ENCODE peak calls at places on chromosomes 6 and 20, in ten cellular contexts. M is A549, C is Peyer's patch, R is suprapubic skin, G is ovary, W is sigmoid colon, E is lower leg skin, Z is body of pancreas, U is upper lobe of left lung, A is transverse colon. F is an unnamed sample.

GRCh38 chr6:152167639-152168603 is 360.4 kb downstream of the ESR1 start:
- DNase-seq in G (no peak), C (no peak), Z (no peak), M (no peak), W (no peak), A (no peak), E (no peak), R (no peak), U (no peak), F (no peak)

GRCh38 chr20:22308934-22309333 is 275.4 kb downstream of the FOXA2 start:
- DNase-seq in Z (no peak), W (no peak), A (no peak), M (no peak), E (no peak), U (no peak), R (no peak), G (no peak), C (no peak), F (no peak)

GRCh38 chr6:57432162-57432561 is 114.7 kb downstream of the PRIM2 start:
- DNase-seq in Z (no peak), A (no peak), W (no peak), R (no peak), G (no peak), C (no peak), M (no peak), U (no peak), E (no peak), F (no peak)

GRCh38 chr6:79307321-79308036 is 73.0 kb upstream of the HMGN3 start:
- DNase-seq in U (no peak), A (no peak), E (no peak), M (no peak), Z (peak; percentile 7), G (no peak), W (no peak), C (no peak), R (no peak), F (no peak)

GRCh38 chr6:121201108-121201507 is 133.2 kb downstream of the TBC1D32 start:
- DNase-seq in A (no peak), Z (no peak), C (no peak), R (no peak), U (no peak), M (no peak), G (no peak), E (no peak), W (no peak), F (no peak)

GRCh38 chr6:2147737-2148448 is 97.5 kb downstream of the GMDS start:
- DNase-seq in M (no peak), W (no peak), C (no peak), Z (no peak), A (no peak), U (no peak), G (no peak), R (no peak), E (no peak), F (no peak)

GRCh38 chr6:63923139-63923739 is 287.6 kb downstream of the PHF3 start:
- DNase-seq in W (no peak), U (no peak), A (no peak), M (peak; percentile 7), E (no peak), R (no peak), Z (no peak), C (no peak), G (no peak), F (no peak)

GRCh38 chr6:113347420-113347819 is 509.7 kb upstream of the MARCKS start:
- DNase-seq in G (no peak), W (no peak), M (no peak), Z (no peak), E (no peak), C (no peak), U (no peak), A (no peak), R (no peak), F (no peak)

GRCh38 chr6:145042559-145042958 is 692.8 kb downstream of the EPM2A start:
- DNase-seq in Z (no peak), A (no peak), R (no peak), C (no peak), E (no peak), M (no peak), U (no peak), G (no peak), W (no peak), F (no peak)
- TF ChIP-seq CTCF in Z (no peak), A (no peak), R (no peak), C (no peak), E (no peak), M (peak; percentile 14), U (no peak), G (no peak), W (no peak), F (no peak)

GRCh38 chr20:20078041-20078440 is 25.7 kb downstream of the CFAP61 start:
- DNase-seq in A (no peak), U (no peak), M (no peak), R (no peak), C (no peak), E (no peak), W (no peak), Z (no peak), G (no peak), F (no peak)
- TF ChIP-seq POLR2A in A (no peak), U (no peak), M (no peak), R (no peak), C (no peak), E (no peak), W (no peak), Z (no peak), G (no peak), F (no peak)

GRCh38 chr6:49653438-49653837 is 16.8 kb upstream of the RHAG start:
- DNase-seq in M (no peak), R (no peak), E (no peak), U (no peak), A (no peak), Z (no peak), G (no peak), C (no peak), W (no peak), F (no peak)

GRCh38 chr6:49646942-49647341 is 10.3 kb upstream of the RHAG start:
- DNase-seq in R (no peak), U (no peak), W (no peak), C (no peak), M (no peak), Z (no peak), G (no peak), E (no peak), A (no peak), F (no peak)

GRCh38 chr6:49651239-49651638 is 14.6 kb upstream of the RHAG start:
- DNase-seq in C (no peak), W (no peak), Z (no peak), A (no peak), R (no peak), M (no peak), U (no peak), G (no peak), E (no peak), F (no peak)

GRCh38 chr6:49647470-49647869 is 10.8 kb upstream of the RHAG start:
- DNase-seq in W (no peak), A (no peak), E (no peak), Z (no peak), M (no peak), C (no peak), U (no peak), R (no peak), G (no peak), F (no peak)

GRCh38 chr6:49649982-49650381 is 13.3 kb upstream of the RHAG start:
- DNase-seq in M (no peak), G (no peak), U (no peak), C (no peak), E (no peak), A (no peak), W (no peak), R (no peak), Z (no peak), F (no peak)
- TF ChIP-seq CTCF in M (no peak), G (no peak), U (no peak), C (no peak), E (no peak), A (no peak), W (no peak), R (no peak), Z (no peak), F (no peak)

GRCh38 chr6:106520711-106521367 is 108.5 kb downstream of the RTN4IP1 start:
- DNase-seq in A (peak; percentile 61), R (no peak), G (no peak), Z (peak; percentile 65), W (no peak), U (peak; percentile 75), M (no peak), C (no peak), E (no peak), F (no peak)
- TF ChIP-seq POLR2A in A (peak; percentile 46), R (no peak), G (no peak), Z (peak; percentile 20), W (no peak), U (no peak), M (no peak), C (peak; percentile 22), E (no peak), F (no peak)

GRCh38 chr6:52519618-52520017 is 57.2 kb downstream of the TRAM2 start:
- DNase-seq in A (no peak), U (no peak), C (no peak), E (no peak), G (no peak), W (no peak), M (no peak), Z (no peak), R (no peak), F (no peak)

GRCh38 chr6:52524921-52525320 is 51.9 kb downstream of the TRAM2 start:
- DNase-seq in Z (no peak), U (no peak), R (no peak), W (no peak), A (no peak), M (no peak), E (no peak), G (no peak), C (peak; percentile 35), F (no peak)

GRCh38 chr6:52522655-52523054 is 54.2 kb downstream of the TRAM2 start:
- DNase-seq in Z (no peak), W (no peak), A (no peak), M (no peak), C (peak; percentile 31), E (no peak), U (no peak), G (no peak), R (no peak), F (no peak)

GRCh38 chr6:52523363-52524207 is 53.3 kb downstream of the TRAM2 start:
- DNase-seq in M (no peak), E (no peak), U (no peak), R (no peak), G (no peak), W (no peak), C (no peak), A (no peak), Z (no peak), F (no peak)

DNA sequence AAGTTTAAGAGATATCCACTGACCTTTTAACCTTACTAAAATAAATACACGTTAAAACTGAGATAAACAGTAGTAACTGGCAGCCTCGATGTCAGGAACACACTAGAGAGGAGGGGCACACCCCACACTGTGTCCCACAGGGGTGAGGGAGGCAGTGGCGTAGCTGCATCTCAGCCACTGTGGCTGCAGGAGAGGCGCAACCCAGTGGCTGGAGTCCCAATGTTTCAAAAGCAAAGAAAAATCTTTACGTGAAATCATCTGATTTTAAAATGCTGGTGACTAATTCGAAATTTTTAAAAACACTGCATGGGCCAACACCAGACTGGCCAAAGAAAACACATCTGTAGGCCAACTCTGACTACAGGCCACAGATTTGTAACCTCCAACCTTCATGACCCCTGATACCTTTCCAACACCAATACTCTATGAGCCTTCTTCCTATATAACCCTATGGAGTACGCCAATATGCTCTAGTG is 54.7 kb downstream of the TRAM2 start:
- DNase-seq in Z (no peak), C (peak; percentile 34), R (no peak), M (no peak), G (no peak), U (no peak), W (peak; percentile 84), E (no peak), A (no peak), F (no peak)
- TF ChIP-seq CTCF in Z (no peak), C (no peak), R (no peak), M (no peak), G (no peak), U (no peak), W (no peak), E (no peak), A (no peak), F (no peak)

F was measured in testis.